ENCODE peak calls at places on chromosomes 7 and 10, in five cellular contexts. O is prostate gland; T is CD8-positive, alpha-beta T cell; G is left ventricle myocardium inferior; N is PC-3. Q is an unnamed sample. For H3K36me3, H3K27me3 and H3K9me3, the result is how much of the 10 kb centered on the place peaks cover.

GRCh38 chr7:82593780-82594179 is 150.2 kb upstream of the CACNA2D1 start:
- DNase-seq in O (no peak), T (no peak), G (no peak), N (peak), Q (no peak)

GRCh38 chr10:25261571-25261970 is 86.8 kb downstream of the GPR158 start:
- DNase-seq in T (no peak), N (no peak), O (no peak), G (no peak), Q (no peak)

GRCh38 chr7:95420996-95421846 is 13.6 kb downstream of the PON2 start:
- DNase-seq in T (no peak), G (no peak), O (no peak), N (no peak), Q (no peak)

GRCh38 chr7:29075621-29076020 is 70.7 kb downstream of the CPVL start:
- DNase-seq in G (no peak), T (no peak), N (no peak), O (no peak), Q (no peak)

GRCh38 chr7:78134256-78134655 is 335.7 kb downstream of the PHTF2 start:
- DNase-seq in T (no peak), O (no peak), N (peak), G (no peak), Q (no peak)

GRCh38 chr10:72223743-72224101 is 7.6 kb upstream of the ASCC1 start:
- DNase-seq in O (no peak), N (no peak), G (no peak), T (no peak), Q (no peak)

GRCh38 chr7:72492446-72492845 is 80.3 kb upstream of the CALN1 start:
- DNase-seq in T (no peak), O (no peak), G (peak), N (no peak), Q (no peak)

GRCh38 chr7:30605832-30606231 is 11.2 kb downstream of the GARS1 start:
- DNase-seq in O (no peak), N (no peak), T (no peak), G (no peak), Q (no peak)

GRCh38 chr7:68491523-68492358 is 1106.5 kb upstream of the AUTS2 start:
- DNase-seq in G (no peak), T (no peak), O (no peak), N (no peak), Q (no peak)

GRCh38 chr10:122861724-122862161 is 16.1 kb upstream of the CUZD1 start:
- DNase-seq in O (no peak), G (no peak), N (peak), T (no peak), Q (no peak)

GRCh38 chr7:110835889-110836288 is 255.0 kb upstream of the LRRN3 start:
- DNase-seq in N (no peak), T (no peak), G (no peak), O (no peak), Q (no peak)

GRCh38 chr7:45160374-45160773 is 2.8 kb downstream of the RAMP3 start:
- DNase-seq in T (no peak), O (no peak), G (no peak), N (no peak), Q (no peak)

GRCh38 chr10:11036424-11037011 is 18.8 kb downstream of the CELF2 start:
- DNase-seq in O (peak), N (peak), G (no peak), T (no peak), Q (peak)

GRCh38 chr7:18212788-18213187 is 185.1 kb upstream of the PRPS1L1 start:
- DNase-seq in T (no peak), O (no peak), N (no peak), G (no peak), Q (no peak)

GRCh38 chr7:128833939-128834310 is 3.7 kb downstream of the FLNC start:
- DNase-seq in G (no peak), T (no peak), O (no peak), N (peak), Q (no peak)

GRCh38 chr7:120925392-120925791 is 25.2 kb upstream of the ING3 start:
- DNase-seq in T (no peak), O (no peak), N (no peak), G (no peak), Q (no peak)

GRCh38 chr10:130339911-130340310 is 203.7 kb downstream of the GLRX3 start:
- DNase-seq in G (no peak), T (no peak), O (no peak), N (no peak), Q (no peak)

GRCh38 chr7:1729183-1729582 is 59.1 kb downstream of the ELFN1 start:
- DNase-seq in G (no peak), O (no peak), T (no peak), N (no peak), Q (no peak)

GRCh38 chr10:71219918-71220688 is 7.7 kb downstream of the UNC5B start:
- DNase-seq in G (no peak), O (no peak), T (no peak), N (no peak), Q (no peak)

GRCh38 chr10:24357344-24358021 is 148.5 kb downstream of the KIAA1217 start:
- DNase-seq in G (no peak), O (peak), N (no peak), T (no peak), Q (no peak)

GRCh38 chr10:131726460-131726861 is 174.3 kb upstream of the PPP2R2D start:
- DNase-seq in G (peak), T (no peak), N (no peak), O (peak), Q (no peak)

GRCh38 chr7:15558747-15559146 is 3.1 kb downstream of the AGMO start:
- DNase-seq in G (no peak), T (no peak), N (no peak), O (no peak), Q (no peak)

GRCh38 chr10:62047960-62048383 is 146.5 kb downstream of the ARID5B start:
- DNase-seq in T (no peak), N (peak), O (peak), G (no peak), Q (peak)

GRCh38 chr7:26293569-26294308 is 2.1 kb downstream of the SNX10 start:
- DNase-seq in T (no peak), N (no peak), G (no peak), O (no peak), Q (no peak)

GRCh38 chr10:26755443-26755903 is 58.0 kb downstream of the PDSS1 start:
- DNase-seq in N (peak), G (no peak), T (no peak), O (no peak), Q (no peak)

GRCh38 chr7:67021260-67021659 is 24.6 kb downstream of the TYW1 start:
- DNase-seq in N (no peak), O (no peak), G (no peak), T (no peak), Q (no peak)

GRCh38 chr10:102608487-102608886 is 35.8 kb upstream of the TRIM8 start:
- DNase-seq in N (no peak), G (no peak), T (no peak), O (no peak), Q (no peak)

GRCh38 chr10:112751651-112752050 is 198.4 kb upstream of the TCF7L2 start:
- DNase-seq in N (no peak), O (no peak), G (no peak), T (no peak), Q (no peak)

GRCh38 chr10:103620357-103620749 is 126.8 kb downstream of the NEURL1 start:
- DNase-seq in O (no peak), N (no peak), G (no peak), T (no peak), Q (no peak)
- H3K36me3 ChIP-seq in O (under half), N (under half), G (under half), T (under half), Q (half or more)

GRCh38 chr7:157693521-157694388 is 357.0 kb downstream of the DNAJB6 start:
- DNase-seq in N (no peak), G (no peak), O (no peak), T (no peak), Q (no peak)

GRCh38 chr7:157691521-157692155 is 354.8 kb downstream of the DNAJB6 start:
- DNase-seq in N (no peak), G (no peak), T (no peak), O (no peak), Q (no peak)

GRCh38 chr7:157692156-157693011 is 355.6 kb downstream of the DNAJB6 start:
- DNase-seq in T (no peak), G (no peak), N (no peak), O (no peak), Q (no peak)

GRCh38 chr7:157694389-157694665 is 357.5 kb downstream of the DNAJB6 start:
- DNase-seq in G (no peak), O (no peak), T (no peak), N (no peak), Q (no peak)

DNA sequence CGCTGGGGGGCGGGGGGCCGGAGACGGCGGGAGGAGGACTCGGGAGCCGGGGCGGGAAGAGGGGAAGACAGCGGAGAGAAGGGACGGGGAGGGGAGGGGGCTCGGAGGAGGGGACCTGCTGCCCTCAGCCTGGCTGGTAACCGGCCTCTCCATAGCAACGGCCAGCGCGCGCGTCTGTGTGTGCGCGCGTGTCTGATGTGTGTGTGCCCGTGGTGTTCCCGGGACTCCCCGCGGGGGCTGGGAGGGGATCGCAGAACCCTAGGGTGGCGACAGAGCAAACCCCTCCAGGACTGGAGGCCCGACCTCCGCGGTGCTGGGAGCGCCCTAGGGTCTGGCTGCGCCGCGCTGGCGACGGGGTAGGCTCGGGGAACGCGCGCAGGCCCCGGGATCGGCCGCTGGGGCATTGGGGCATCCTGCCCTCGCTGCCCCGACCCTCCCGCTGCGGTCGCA is 356.3 kb downstream of the DNAJB6 start:
- DNase-seq in O (no peak), T (no peak), N (no peak), G (no peak), Q (no peak)
- H3K27me3 ChIP-seq in O (under half), T (under half), N (under half), G (half or more), Q (under half)

GRCh38 chr7:158502068-158502750 is 85.4 kb downstream of the PTPRN2 start:
- DNase-seq in N (no peak), T (no peak), O (no peak), G (no peak), Q (no peak)
- H3K9me3 ChIP-seq in N (under half), T (under half), O (under half), G (under half), Q (under half)

GRCh38 chr10:16011548-16011947 is 151.2 kb upstream of the MINDY3 start:
- DNase-seq in T (no peak), N (peak), G (no peak), O (no peak), Q (no peak)
- H3K36me3 ChIP-seq in T (under half), N (under half), G (under half), O (under half), Q (under half)

DNA sequence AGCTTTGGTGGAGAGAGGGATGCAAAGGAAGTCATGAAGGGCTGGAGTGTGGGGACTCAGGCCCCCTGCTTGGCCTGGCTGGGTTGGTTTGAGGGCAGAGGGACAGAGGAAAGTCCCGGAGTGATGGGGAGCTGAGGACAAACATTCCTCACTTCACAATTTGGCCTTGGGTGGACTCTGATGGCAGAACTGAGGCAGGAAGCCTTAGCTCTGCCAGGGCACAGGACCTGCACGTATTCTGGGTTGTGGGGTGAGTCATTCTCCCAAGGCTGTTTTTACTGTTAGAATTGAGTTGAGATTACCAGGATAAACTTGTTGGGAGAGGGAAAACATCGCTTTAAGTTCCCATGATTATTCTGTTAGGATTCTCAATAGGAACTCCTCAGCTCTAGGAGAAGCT is 2.6 kb downstream of the GOLGA7B start:
- DNase-seq in G (no peak), N (no peak), T (no peak), O (no peak), Q (no peak)
- H3K27me3 ChIP-seq in G (half or more), N (under half), T (under half), O (under half), Q (under half)

GRCh38 chr7:10138087-10138854 is 835.4 kb upstream of the PHF14 start:
- DNase-seq in O (no peak), N (no peak), T (no peak), G (no peak), Q (no peak)
- H3K9me3 ChIP-seq in O (under half), N (under half), T (under half), G (under half), Q (under half)

GRCh38 chr10:120800528-120801323 is 50.4 kb upstream of the WDR11 start:
- DNase-seq in O (no peak), G (no peak), N (no peak), T (no peak), Q (no peak)
- H3K36me3 ChIP-seq in O (under half), G (under half), N (under half), T (under half), Q (under half)

Q was measured in MG63.